ENCODE peak calls at places on chromosome 13, in eight cellular contexts. W is small intestine, S is cardiac fibroblast, H is AG04450, L is ovary, G is endothelial cell of umbilical vein, V is H7, U is heart right ventricle. E is an unnamed sample.

GRCh38 chr13:81406022-81406421 is 1065.1 kb upstream of the SPRY2 start:
- DNase-seq in S (no peak), W (no peak), G (no peak), L (no peak), U (no peak), H (no peak), V (no peak), E (no peak)

GRCh38 chr13:78602561-78603239 is 652 bp downstream of the POU4F1 start:
- DNase-seq in W (no peak), S (no peak), H (no peak), V (peak), L (no peak), G (no peak), U (no peak), E (no peak)

GRCh38 chr13:44903596-44903995 is 85.7 kb downstream of the NUFIP1 start:
- DNase-seq in U (peak), H (peak), L (peak), V (no peak), S (peak), G (no peak), W (peak), E (no peak)

GRCh38 chr13:42880241-42880640 is 98.9 kb downstream of the FAM216B start:
- DNase-seq in G (no peak), L (no peak), S (peak), V (no peak), W (no peak), U (no peak), H (no peak), E (no peak)

GRCh38 chr13:93723316-93723715 is 496.7 kb downstream of the GPC6 start:
- DNase-seq in U (no peak), V (no peak), W (no peak), S (no peak), L (no peak), G (no peak), H (no peak), E (no peak)

GRCh38 chr13:24208314-24208713 is 47.8 kb downstream of the SPATA13 start:
- DNase-seq in H (peak), G (peak), U (no peak), S (peak), V (no peak), W (peak), L (no peak), E (peak)

GRCh38 chr13:31012285-31013024 is 80.0 kb downstream of the TEX26 start:
- DNase-seq in W (no peak), U (no peak), G (peak), S (peak), V (peak), L (no peak), H (no peak), E (no peak)

GRCh38 chr13:41720839-41721561 is 239.9 kb downstream of the VWA8 start:
- DNase-seq in W (no peak), U (no peak), H (no peak), G (no peak), L (no peak), V (no peak), S (no peak), E (no peak)

GRCh38 chr13:43374621-43375020 is 351.2 kb downstream of the DNAJC15 start:
- DNase-seq in U (no peak), H (no peak), S (peak), L (no peak), G (no peak), V (no peak), W (no peak), E (no peak)

GRCh38 chr13:41496420-41497234 is 39.3 kb downstream of the RGCC start:
- DNase-seq in G (no peak), L (no peak), S (no peak), U (no peak), W (no peak), H (peak), V (no peak), E (peak)

GRCh38 chr13:102970542-102970941 is 95.7 kb downstream of the SLC10A2 start:
- DNase-seq in W (peak), V (no peak), H (no peak), G (no peak), L (no peak), U (no peak), S (no peak), E (no peak)

GRCh38 chr13:59701261-59701660 is 462.5 kb downstream of the DIAPH3 start:
- DNase-seq in S (no peak), V (no peak), W (peak), G (no peak), H (no peak), U (no peak), L (no peak), E (no peak)

GRCh38 chr13:37645181-37645580 is 46.6 kb upstream of the POSTN start:
- DNase-seq in S (no peak), H (no peak), W (no peak), G (no peak), U (no peak), L (no peak), V (no peak), E (no peak)

GRCh38 chr13:34762312-34762711 is 179.8 kb upstream of the NBEA start:
- DNase-seq in U (no peak), H (no peak), G (no peak), W (no peak), S (peak), V (no peak), L (no peak), E (no peak)

GRCh38 chr13:97616385-97616784 is 182.4 kb downstream of the RAP2A start:
- DNase-seq in U (no peak), H (no peak), V (no peak), S (no peak), G (no peak), W (no peak), L (no peak), E (no peak)

GRCh38 chr13:26946675-26947342 is 186.2 kb upstream of the GPR12 start:
- DNase-seq in H (peak), U (no peak), W (peak), G (peak), S (peak), V (peak), L (no peak), E (no peak)

GRCh38 chr13:99436686-99437416 is 64.4 kb upstream of the TM9SF2 start:
- DNase-seq in V (peak), G (peak), W (peak), S (peak), H (peak), U (peak), L (peak), E (peak)

GRCh38 chr13:80157261-80157942 is 183.5 kb downstream of the SPRY2 start:
- DNase-seq in U (no peak), H (no peak), G (no peak), W (no peak), V (no peak), S (peak), L (no peak), E (peak)

GRCh38 chr13:80695841-80696240 is 354.9 kb upstream of the SPRY2 start:
- DNase-seq in V (no peak), S (peak), G (no peak), L (no peak), H (no peak), W (no peak), U (no peak), E (no peak)

GRCh38 chr13:42333613-42334328 is 61.8 kb downstream of the AKAP11 start:
- DNase-seq in S (peak), L (no peak), G (peak), V (no peak), W (peak), U (no peak), H (no peak), E (no peak)

GRCh38 chr13:99218545-99218944 is 17.9 kb downstream of the UBAC2 start:
- DNase-seq in V (no peak), W (no peak), U (peak), L (no peak), S (no peak), H (no peak), G (peak), E (no peak)

GRCh38 chr13:21579754-21580316 is 24.1 kb downstream of the MICU2 start:
- DNase-seq in V (no peak), W (no peak), G (peak), H (no peak), U (no peak), L (no peak), S (no peak), E (no peak)

GRCh38 chr13:52371736-52372247 is 34.2 kb downstream of the THSD1 start:
- DNase-seq in W (no peak), L (no peak), V (peak), G (peak), S (peak), H (no peak), U (no peak), E (no peak)

GRCh38 chr13:112253631-112254030 is 122.5 kb upstream of the SPACA7 start:
- DNase-seq in W (no peak), L (no peak), V (peak), U (no peak), G (no peak), S (no peak), H (no peak), E (no peak)

GRCh38 chr13:72536668-72537399 is 190.6 kb downstream of the MZT1 start:
- DNase-seq in L (peak), H (no peak), U (no peak), V (no peak), W (no peak), G (no peak), S (no peak), E (no peak)

GRCh38 chr13:78015782-78016181 is 97.2 kb upstream of the EDNRB start:
- DNase-seq in W (no peak), S (no peak), L (no peak), U (no peak), H (no peak), G (no peak), V (no peak), E (no peak)

GRCh38 chr13:37995052-37995451 is 125.5 kb upstream of the TRPC4 start:
- DNase-seq in U (no peak), W (no peak), H (no peak), G (no peak), V (peak), L (no peak), S (peak), E (no peak)

GRCh38 chr13:108120332-108120731 is 95.0 kb downstream of the LIG4 start:
- DNase-seq in G (no peak), H (no peak), V (no peak), U (no peak), W (no peak), L (no peak), S (no peak), E (no peak)

GRCh38 chr13:62278271-62278670 is 862.6 kb upstream of the PCDH20 start:
- DNase-seq in L (no peak), U (no peak), H (no peak), S (no peak), G (no peak), V (no peak), W (no peak), E (no peak)

GRCh38 chr13:43877788-43878187 is 1.8 kb downstream of the CCDC122 start:
- DNase-seq in S (no peak), L (no peak), W (peak), G (no peak), H (no peak), U (no peak), V (no peak), E (no peak)

GRCh38 chr13:53052675-53053074 is 24.1 kb downstream of the OLFM4 start:
- DNase-seq in L (no peak), S (no peak), W (peak), V (no peak), U (no peak), G (peak), H (no peak), E (no peak)

GRCh38 chr13:55432814-55433213 is 1707.9 kb upstream of the PRR20A start:
- DNase-seq in S (no peak), H (no peak), W (no peak), V (no peak), L (no peak), G (no peak), U (no peak), E (no peak)

GRCh38 chr13:52793507-52793906 is 53.9 kb upstream of the CNMD start:
- DNase-seq in L (no peak), V (no peak), W (no peak), H (no peak), S (no peak), U (no peak), G (no peak), E (no peak)

GRCh38 chr13:111853766-111854165 is 213.2 kb upstream of the SOX1 start:
- DNase-seq in W (no peak), V (no peak), H (no peak), L (no peak), S (no peak), U (no peak), G (no peak), E (no peak)

GRCh38 chr13:105925496-105925895 is 610.0 kb downstream of the EFNB2 start:
- DNase-seq in V (no peak), G (no peak), L (no peak), H (no peak), W (peak), S (peak), U (no peak), E (no peak)

GRCh38 chr13:71871180-71871754 is 4.3 kb upstream of the DACH1 start:
- DNase-seq in H (no peak), U (no peak), L (no peak), W (no peak), V (no peak), G (no peak), S (no peak), E (no peak)

GRCh38 chr13:44692173-44692713 is 116.1 kb upstream of the TSC22D1 start:
- DNase-seq in L (no peak), H (no peak), V (peak), S (peak), U (no peak), G (no peak), W (no peak), E (no peak)

GRCh38 chr13:44906230-44906629 is 83.0 kb downstream of the NUFIP1 start:
- DNase-seq in W (no peak), L (no peak), S (no peak), H (no peak), U (no peak), V (no peak), G (no peak), E (no peak)

GRCh38 chr13:28655566-28655965 is 3.4 kb upstream of the POMP start:
- DNase-seq in G (no peak), U (no peak), V (peak), H (no peak), L (no peak), S (peak), W (no peak), E (no peak)

DNA sequence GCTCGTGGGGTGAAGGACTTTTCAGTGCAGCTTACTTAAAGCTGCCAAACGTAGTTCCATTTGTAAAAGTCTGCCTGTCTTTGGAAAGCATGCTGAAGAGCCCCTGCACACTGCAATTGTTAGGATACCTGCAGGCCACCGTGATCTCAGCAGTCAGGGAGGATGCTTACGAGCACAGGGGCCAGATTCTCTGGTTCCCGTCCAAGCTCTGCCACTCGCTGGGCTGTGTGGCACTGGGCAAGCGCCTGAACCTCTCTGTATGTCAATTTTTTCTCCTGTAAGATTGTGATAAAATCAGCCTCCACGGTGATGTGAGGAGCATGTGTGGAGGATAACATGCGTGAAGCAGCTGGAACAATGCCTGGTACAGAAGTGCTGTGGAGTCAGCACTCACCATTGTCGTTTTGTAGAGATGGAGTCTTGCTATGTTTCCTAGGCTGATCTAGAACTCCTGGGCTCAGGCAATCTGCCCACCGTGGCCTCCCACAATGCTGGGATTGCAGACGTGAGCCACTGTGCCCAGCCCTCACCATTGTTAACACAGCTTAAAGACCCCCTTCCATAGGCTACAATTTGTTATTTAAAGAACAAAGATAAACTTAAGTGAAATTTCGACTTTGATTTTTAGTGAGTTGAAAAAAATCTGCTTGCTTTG is 3.5 kb downstream of the ADPRHL1 start:
- DNase-seq in W (no peak), L (peak), V (no peak), H (no peak), S (no peak), G (no peak), U (no peak), E (no peak)
- H3K4me3 ChIP-seq in W (no peak), L (peak), V (no peak), H (no peak), S (peak), G (no peak), U (peak), E (no peak)

GRCh38 chr13:29923554-29924481 is 73.4 kb upstream of the UBL3 start:
- DNase-seq in H (peak), W (peak), U (peak), V (peak), L (peak), G (peak), S (peak), E (peak)
- H3K4me3 ChIP-seq in H (peak), W (no peak), U (no peak), V (no peak), L (no peak), G (no peak), S (no peak), E (peak)

DNA sequence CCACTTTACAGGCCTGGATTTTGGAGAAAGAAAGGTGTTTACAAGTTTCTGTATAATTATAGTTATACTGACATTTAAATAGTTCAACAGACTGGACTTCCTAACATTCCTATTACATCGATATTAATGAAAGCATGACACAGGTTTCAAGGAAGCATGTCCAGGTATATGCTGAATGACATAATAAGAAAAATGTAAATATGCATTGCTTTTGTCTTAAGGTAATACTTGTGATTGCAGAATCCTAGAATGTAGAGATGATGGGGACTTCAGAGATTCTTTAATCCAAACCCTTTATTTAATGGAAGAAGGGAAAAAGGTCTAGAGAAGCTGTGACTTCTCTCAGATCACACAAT is 5.0 kb downstream of the STARD13 start:
- DNase-seq in H (no peak), S (no peak), V (no peak), U (no peak), W (no peak), L (no peak), G (no peak), E (no peak)
- H3K4me3 ChIP-seq in H (no peak), S (no peak), V (no peak), U (no peak), W (no peak), L (no peak), G (no peak), E (no peak)

GRCh38 chr13:25657062-25657588 is 285.4 kb downstream of the ATP8A2 start:
- DNase-seq in V (no peak), G (no peak), U (no peak), S (no peak), H (no peak), W (no peak), L (no peak), E (no peak)
- H3K4me3 ChIP-seq in V (no peak), G (no peak), U (no peak), S (no peak), H (no peak), W (no peak), L (no peak), E (no peak)

GRCh38 chr13:113536461-113537110 is 46.1 kb upstream of the DCUN1D2 start:
- DNase-seq in H (no peak), G (no peak), W (no peak), V (peak), L (peak), U (no peak), S (no peak), E (no peak)

GRCh38 chr13:113538689-113539058 is 45.9 kb upstream of the TFDP1 start:
- DNase-seq in V (peak), H (no peak), W (no peak), U (no peak), L (peak), S (no peak), G (no peak), E (no peak)

GRCh38 chr13:113537909-113538688 is 46.5 kb upstream of the TFDP1 start:
- DNase-seq in U (no peak), W (no peak), V (peak), H (no peak), G (no peak), L (peak), S (no peak), E (no peak)

GRCh38 chr13:113535381-113535781 is 44.9 kb upstream of the DCUN1D2 start:
- DNase-seq in H (no peak), S (no peak), V (no peak), U (no peak), G (no peak), W (peak), L (no peak), E (no peak)

GRCh38 chr13:113537205-113537604 is 46.7 kb upstream of the DCUN1D2 start:
- DNase-seq in U (no peak), G (no peak), L (peak), V (peak), W (no peak), S (no peak), H (no peak), E (no peak)
- H3K4me3 ChIP-seq in U (no peak), G (no peak), L (no peak), V (no peak), W (no peak), S (no peak), H (no peak), E (no peak)

DNA sequence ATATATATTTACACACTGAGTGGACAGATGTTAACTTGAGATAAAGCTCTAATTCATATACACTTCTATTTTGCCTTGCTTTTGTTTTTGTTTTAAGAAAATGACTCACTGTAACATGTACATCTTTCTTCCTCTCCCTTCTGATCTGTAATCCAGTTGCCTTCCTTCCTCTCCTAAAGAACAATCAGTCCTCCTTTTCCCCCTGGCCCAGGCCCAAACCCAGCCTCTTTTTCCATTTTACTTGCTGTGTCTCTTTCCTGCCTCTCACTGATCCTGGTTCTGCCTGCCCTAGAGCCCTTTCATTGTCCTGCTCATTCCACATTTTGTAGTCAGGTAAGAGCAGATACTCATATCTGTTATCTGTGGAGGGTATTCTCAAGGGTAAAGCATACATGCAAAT is 50.8 kb downstream of the ZAR1L start:
- DNase-seq in H (no peak), G (peak), S (peak), W (no peak), V (no peak), U (peak), L (peak), E (no peak)
- H3K4me3 ChIP-seq in H (no peak), G (no peak), S (no peak), W (no peak), V (no peak), U (no peak), L (no peak), E (no peak)

DNA sequence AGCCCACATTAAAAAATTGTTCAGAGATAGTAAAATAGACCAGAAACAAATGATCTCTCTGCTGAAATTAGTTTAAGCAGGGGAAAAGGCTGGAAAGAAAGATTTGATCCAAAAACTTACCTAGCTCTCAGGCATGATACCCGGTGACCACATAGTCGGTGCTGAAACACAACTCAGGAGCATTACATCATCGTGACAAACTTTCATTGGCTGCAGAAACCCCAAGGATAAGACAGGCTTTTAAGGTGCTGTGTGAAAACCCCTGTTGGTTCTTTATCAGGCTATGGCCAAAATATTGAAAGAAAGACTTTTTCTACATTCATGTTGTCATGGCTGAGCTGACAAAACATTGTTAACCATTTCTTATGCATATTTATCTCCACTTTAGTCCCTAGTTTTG is 171.7 kb upstream of the KLF12 start:
- DNase-seq in G (no peak), H (no peak), U (no peak), W (no peak), S (no peak), L (no peak), V (no peak), E (no peak)
- H3K4me3 ChIP-seq in G (no peak), H (no peak), U (peak), W (no peak), S (no peak), L (no peak), V (no peak), E (no peak)